ENCODE peak calls at places on chromosomes 6 and 20, in five cellular contexts. Y, K, F, L and S are unnamed samples.

GRCh38 chr6:11710968-11711643 is 67.5 kb downstream of the ADTRP start:
- DNase-seq in Y (no peak), K (no peak), F (no peak), L (no peak), S (no peak)

GRCh38 chr6:80771941-80772340 is 665.5 kb downstream of the BCKDHB start:
- DNase-seq in Y (peak), K (no peak), F (no peak), L (no peak), S (no peak)

GRCh38 chr6:89597988-89598387 is 40.6 kb downstream of the LYRM2 start:
- DNase-seq in Y (no peak), K (no peak), F (no peak), L (no peak), S (no peak)

GRCh38 chr6:14965340-14966102 is 280.3 kb upstream of the JARID2 start:
- DNase-seq in Y (no peak), K (no peak), F (no peak), L (no peak), S (no peak)

GRCh38 chr6:2793491-2794151 is 28.4 kb downstream of the WRNIP1 start:
- DNase-seq in Y (peak), K (no peak), F (peak), L (no peak), S (no peak)

GRCh38 chr20:45405566-45406259 is 2.4 kb upstream of the DBNDD2 start:
- DNase-seq in Y (peak), K (peak), F (peak), L (peak), S (peak)

GRCh38 chr6:33620584-33621395 is at the start of gene ITPR3:
- DNase-seq in Y (peak), K (peak), F (peak), L (peak), S (peak)

GRCh38 chr6:35787266-35788218 is 6.7 kb downstream of the CLPSL1 start:
- DNase-seq in Y (no peak), K (no peak), F (no peak), L (no peak), S (no peak)

GRCh38 chr20:50930139-50931047 is 844 bp downstream of the ADNP start:
- DNase-seq in Y (peak), K (peak), F (peak), L (peak), S (peak)

GRCh38 chr20:52454660-52455059 is 263.1 kb upstream of the ZFP64 start:
- DNase-seq in Y (no peak), K (no peak), F (no peak), L (no peak), S (no peak)

GRCh38 chr6:1400126-1400850 is 10.9 kb downstream of the FOXF2 start:
- DNase-seq in Y (no peak), K (no peak), F (no peak), L (no peak), S (no peak)

GRCh38 chr6:14207493-14207892 is 89.9 kb downstream of the CD83 start:
- DNase-seq in Y (no peak), K (no peak), F (no peak), L (no peak), S (no peak)

GRCh38 chr6:107435798-107436197 is 23.6 kb downstream of the PDSS2 start:
- DNase-seq in Y (no peak), K (no peak), F (no peak), L (no peak), S (no peak)

GRCh38 chr6:57013501-57013900 is 33.0 kb upstream of the KIAA1586 start:
- DNase-seq in Y (no peak), K (no peak), F (no peak), L (no peak), S (no peak)

GRCh38 chr6:37373822-37374514 is 20.2 kb downstream of the RNF8 start:
- DNase-seq in Y (no peak), K (no peak), F (no peak), L (no peak), S (peak)

GRCh38 chr6:117795234-117795633 is 111.8 kb upstream of the SLC35F1 start:
- DNase-seq in Y (no peak), K (no peak), F (no peak), L (no peak), S (no peak)

GRCh38 chr20:34215711-34216381 is 25.4 kb upstream of the ASIP start:
- DNase-seq in Y (peak), K (peak), F (peak), L (peak), S (peak)

GRCh38 chr6:118746100-118746874 is 94.9 kb upstream of the CEP85L start:
- DNase-seq in Y (no peak), K (no peak), F (no peak), L (no peak), S (no peak)

GRCh38 chr20:676315-676937 is 824 bp upstream of the SCRT2 start:
- DNase-seq in Y (no peak), K (no peak), F (no peak), L (no peak), S (no peak)

GRCh38 chr6:3057063-3057462 is 11.2 kb upstream of the RIPK1 start:
- DNase-seq in Y (no peak), K (no peak), F (no peak), L (no peak), S (no peak)

GRCh38 chr6:33668914-33669313 is 42.6 kb downstream of the UQCC2 start:
- DNase-seq in Y (no peak), K (no peak), F (peak), L (no peak), S (no peak)

GRCh38 chr6:121394151-121394550 is 41.3 kb upstream of the GJA1 start:
- DNase-seq in Y (no peak), K (no peak), F (no peak), L (no peak), S (no peak)

GRCh38 chr20:63053430-63054102 is 46.8 kb upstream of the BHLHE23 start:
- DNase-seq in Y (no peak), K (no peak), F (no peak), L (no peak), S (no peak)

GRCh38 chr6:158488065-158488464 is 71.8 kb upstream of the TMEM181 start:
- DNase-seq in Y (no peak), K (no peak), F (no peak), L (no peak), S (no peak)

GRCh38 chr20:61935926-61936700 is 129.6 kb downstream of the TAF4 start:
- DNase-seq in Y (no peak), K (no peak), F (no peak), L (no peak), S (no peak)

GRCh38 chr6:139430897-139431601 is 56.6 kb upstream of the CITED2 start:
- DNase-seq in Y (no peak), K (no peak), F (no peak), L (no peak), S (no peak)

GRCh38 chr20:38939686-38940085 is 13.5 kb downstream of the FAM83D start:
- DNase-seq in Y (no peak), K (no peak), F (no peak), L (no peak), S (no peak)

GRCh38 chr20:41300383-41300782 is 17.1 kb downstream of the ZHX3 start:
- DNase-seq in Y (no peak), K (no peak), F (no peak), L (no peak), S (peak)

GRCh38 chr20:16505894-16506293 is 67.4 kb downstream of the KIF16B start:
- DNase-seq in Y (no peak), K (no peak), F (no peak), L (no peak), S (no peak)

GRCh38 chr6:158910484-158911075 is 89.4 kb downstream of the RSPH3 start:
- DNase-seq in Y (no peak), K (no peak), F (no peak), L (no peak), S (peak)

GRCh38 chr6:119142637-119143036 is 64.2 kb upstream of the FAM184A start:
- DNase-seq in Y (no peak), K (no peak), F (no peak), L (no peak), S (no peak)

GRCh38 chr6:16236648-16237199 is 1.7 kb upstream of the GMPR start:
- DNase-seq in Y (no peak), K (no peak), F (no peak), L (no peak), S (peak)

GRCh38 chr6:132236281-132236680 is 165.0 kb downstream of the MOXD1 start:
- DNase-seq in Y (no peak), K (no peak), F (no peak), L (no peak), S (no peak)

GRCh38 chr6:129748212-129748900 is 38.4 kb upstream of the ARHGAP18 start:
- DNase-seq in Y (no peak), K (peak), F (no peak), L (peak), S (no peak)

GRCh38 chr6:53241936-53242335 is 93.3 kb upstream of the GCM1 start:
- DNase-seq in Y (no peak), K (no peak), F (peak), L (no peak), S (no peak)

GRCh38 chr6:139126255-139126654 is 8.6 kb upstream of the HECA start:
- DNase-seq in Y (no peak), K (no peak), F (no peak), L (no peak), S (no peak)

GRCh38 chr6:6820688-6821238 is 232.2 kb downstream of the LY86 start:
- DNase-seq in Y (no peak), K (no peak), F (no peak), L (no peak), S (peak)

DNA sequence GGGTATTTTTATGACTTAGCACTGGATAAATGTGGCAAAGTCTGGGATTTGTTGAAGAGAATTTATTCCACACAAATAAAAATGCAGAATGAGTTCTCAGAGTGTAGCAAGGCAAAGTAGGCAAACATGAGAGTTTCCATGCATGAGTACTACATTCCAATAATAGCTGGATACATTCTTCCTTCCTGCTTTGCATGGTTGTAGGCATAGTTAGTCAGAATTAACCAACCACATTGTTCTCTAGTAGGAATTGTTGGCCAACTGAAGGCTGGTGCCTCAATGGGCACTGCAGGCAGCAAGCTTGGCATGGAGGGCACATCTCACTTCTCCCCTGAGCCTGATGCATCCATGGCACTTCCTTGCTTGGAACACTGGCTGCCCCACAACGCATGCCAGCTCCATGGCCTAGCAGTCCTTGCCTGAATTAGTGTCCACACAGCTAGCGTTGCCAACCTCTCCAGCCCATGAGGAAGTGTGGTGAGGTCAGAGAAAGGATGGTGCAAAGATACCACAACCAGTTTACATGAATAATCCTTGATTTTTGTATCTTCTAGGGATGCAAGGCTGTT is 224.0 kb downstream of the CLIC5 start:
- DNase-seq in Y (no peak), K (no peak), F (no peak), L (no peak), S (no peak)
- H3K27ac ChIP-seq in Y (no peak), K (no peak), F (no peak), L (no peak), S (no peak)

GRCh38 chr6:167501831-167502385 is 177.0 kb downstream of the TTLL2 start:
- DNase-seq in Y (peak), K (no peak), F (no peak), L (no peak), S (peak)
- TF ChIP-seq CTCF in Y (peak), K (no peak), F (no peak), L (no peak), S (no peak)

GRCh38 chr6:27599859-27600532 is 127.1 kb upstream of the ZNF184 start:
- DNase-seq in Y (no peak), K (no peak), F (no peak), L (no peak), S (no peak)

GRCh38 chr6:27604986-27605385 is 132.1 kb upstream of the ZNF184 start:
- DNase-seq in Y (no peak), K (no peak), F (no peak), L (no peak), S (no peak)

GRCh38 chr6:27605401-27606342 is 132.8 kb upstream of the ZNF184 start:
- DNase-seq in Y (peak), K (no peak), F (no peak), L (no peak), S (no peak)

DNA sequence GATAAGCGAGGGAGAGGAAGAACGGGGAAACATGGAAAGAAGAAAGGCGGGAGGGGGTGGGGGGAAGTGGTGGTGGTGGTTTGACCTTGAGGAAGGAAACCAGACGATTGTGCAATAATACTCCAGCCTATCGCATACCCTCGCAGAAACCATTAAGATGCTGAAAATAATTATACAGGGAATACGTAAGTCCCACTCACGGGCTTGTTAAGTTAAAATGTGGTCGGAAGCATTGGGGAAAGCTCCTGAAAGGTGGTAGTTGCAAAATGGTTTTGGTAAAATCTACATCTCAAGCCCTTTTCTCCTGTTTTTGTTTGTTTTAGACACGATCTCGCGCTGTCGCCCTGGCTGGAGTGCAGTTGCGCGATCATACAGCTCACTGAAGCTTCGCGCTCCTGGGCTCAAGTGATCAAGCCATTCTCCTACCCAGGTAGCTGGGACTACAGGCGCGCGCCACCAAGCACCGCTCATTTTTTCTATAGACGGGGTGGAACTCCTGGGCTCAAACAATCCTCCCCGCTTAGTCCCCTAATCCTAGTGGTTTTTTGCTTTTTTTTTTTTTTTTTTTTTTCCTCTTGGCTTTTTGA is 128.9 kb upstream of the ZNF184 start:
- DNase-seq in Y (peak), K (no peak), F (no peak), L (no peak), S (no peak)
- H3K4me3 ChIP-seq in Y (peak), K (no peak), F (no peak), L (no peak), S (no peak)

GRCh38 chr6:145964948-145965366 is 799 bp upstream of the SHPRH start:
- DNase-seq in Y (no peak), K (no peak), F (no peak), L (no peak), S (no peak)
- H3K27ac ChIP-seq in Y (peak), K (peak), F (peak), L (no peak), S (peak)

GRCh38 chr6:157281570-157281969 is 41.7 kb downstream of the TMEM242 start:
- DNase-seq in Y (no peak), K (no peak), F (no peak), L (no peak), S (no peak)
- TF ChIP-seq CTCF in Y (peak), K (no peak), F (peak), L (no peak), S (peak)